ENCODE peak calls at places on chromosomes 16 and 17, in seven cellular contexts. D is IMR-90, U is skeletal muscle cell, J is mesendoderm, F is SK-N-MC, T is GM12878, S is thoracic aorta. O is an unnamed sample.
A peak's percentile ranks its signal among the peaks of the same experiment; 100 is the strongest.

GRCh38 chr17:19009970-19010369 is 5.4 kb upstream of the FAM83G start:
- DNase-seq in D (no peak), U (no peak), J (no peak), F (no peak), T (no peak), S (no peak), O (no peak)

GRCh38 chr17:59618894-59619312 is 792 bp upstream of the CLTC start:
- DNase-seq in D (peak; percentile 94), U (peak; percentile 89), J (no peak), F (no peak), T (no peak), S (peak; percentile 80), O (peak; percentile 93)

GRCh38 chr16:13913374-13914292 is 6.3 kb upstream of the ERCC4 start:
- DNase-seq in D (no peak), U (no peak), J (no peak), F (no peak), T (no peak), S (no peak), O (no peak)

GRCh38 chr17:77264617-77265230 is 124.0 kb downstream of the SEC14L1 start:
- DNase-seq in D (no peak), U (no peak), J (no peak), F (no peak), T (no peak), S (no peak), O (no peak)

GRCh38 chr16:20315764-20316163 is 11.5 kb downstream of the GP2 start:
- DNase-seq in D (no peak), U (no peak), J (no peak), F (no peak), T (no peak), S (no peak), O (no peak)

GRCh38 chr17:29062215-29062614 is 19.3 kb downstream of the PIPOX start:
- DNase-seq in D (no peak), U (no peak), J (no peak), F (no peak), T (no peak), S (no peak), O (no peak)

GRCh38 chr17:55769625-55770000 is 18.8 kb downstream of the PCTP start:
- DNase-seq in D (peak; percentile 87), U (peak; percentile 82), J (no peak), F (no peak), T (no peak), S (no peak), O (no peak)

GRCh38 chr16:88342491-88342890 is 40.3 kb upstream of the ZNF469 start:
- DNase-seq in D (no peak), U (no peak), J (no peak), F (no peak), T (no peak), S (no peak), O (no peak)

GRCh38 chr16:46793841-46794240 is 37.1 kb downstream of the C16orf87 start:
- DNase-seq in D (no peak), U (no peak), J (no peak), F (no peak), T (no peak), S (no peak), O (no peak)

GRCh38 chr16:35195173-35195863 is 1735.9 kb downstream of the TP53TG3F start:
- DNase-seq in D (no peak), U (no peak), J (no peak), F (no peak), T (no peak), S (no peak), O (no peak)

GRCh38 chr16:4767872-4768548 is 1.0 kb upstream of the ZNF500 start:
- DNase-seq in D (peak; percentile 13), U (no peak), J (no peak), F (no peak), T (peak; percentile 20), S (no peak), O (peak; percentile 30)

GRCh38 chr16:4766875-4767628 is at the start of gene ZNF500:
- DNase-seq in D (peak; percentile 95), U (peak; percentile 84), J (peak; percentile 98), F (peak; percentile 75), T (peak; percentile 84), S (peak; percentile 91), O (peak; percentile 98)

GRCh38 chr16:4763791-4764190 is 3.2 kb downstream of the ZNF500 start:
- DNase-seq in D (no peak), U (no peak), J (no peak), F (no peak), T (no peak), S (no peak), O (no peak)

GRCh38 chr16:4768549-4769305 is 1.8 kb upstream of the ZNF500 start:
- DNase-seq in D (peak; percentile 92), U (peak; percentile 74), J (peak; percentile 98), F (peak; percentile 76), T (peak; percentile 76), S (peak; percentile 86), O (peak; percentile 98)

GRCh38 chr16:4765511-4766474 is 1.2 kb downstream of the ZNF500 start:
- DNase-seq in D (no peak), U (no peak), J (no peak), F (no peak), T (no peak), S (no peak), O (no peak)
- H3K4me3 ChIP-seq in D (peak overlapping the region; percentile 88), U (peak overlapping the region; percentile 78), J (no peak overlapping the region), F (peak overlapping the region; percentile 95), T (peak overlapping the region; percentile 91), S (peak overlapping the region; percentile 99), O (peak overlapping the region; percentile 69)

GRCh38 chr16:2044541-2044940 is 3.1 kb downstream of the NTHL1 start:
- DNase-seq in D (no peak), U (no peak), J (no peak), F (no peak), T (no peak), S (no peak), O (no peak)
- H3K4me3 ChIP-seq in D (no peak overlapping the region), U (no peak overlapping the region), J (no peak overlapping the region), F (no peak overlapping the region), T (no peak overlapping the region), S (no peak overlapping the region), O (no peak overlapping the region)

GRCh38 chr17:50863221-50863843 is 2.8 kb downstream of the TOB1 start:
- DNase-seq in D (no peak), U (no peak), J (peak; percentile 70), F (no peak), T (no peak), S (no peak), O (no peak)
- H3K4me3 ChIP-seq in D (no peak overlapping the region), U (peak overlapping the region; percentile 7), J (no peak overlapping the region), F (no peak overlapping the region), T (no peak overlapping the region), S (peak overlapping the region; percentile 88), O (peak overlapping the region; percentile 87)

DNA sequence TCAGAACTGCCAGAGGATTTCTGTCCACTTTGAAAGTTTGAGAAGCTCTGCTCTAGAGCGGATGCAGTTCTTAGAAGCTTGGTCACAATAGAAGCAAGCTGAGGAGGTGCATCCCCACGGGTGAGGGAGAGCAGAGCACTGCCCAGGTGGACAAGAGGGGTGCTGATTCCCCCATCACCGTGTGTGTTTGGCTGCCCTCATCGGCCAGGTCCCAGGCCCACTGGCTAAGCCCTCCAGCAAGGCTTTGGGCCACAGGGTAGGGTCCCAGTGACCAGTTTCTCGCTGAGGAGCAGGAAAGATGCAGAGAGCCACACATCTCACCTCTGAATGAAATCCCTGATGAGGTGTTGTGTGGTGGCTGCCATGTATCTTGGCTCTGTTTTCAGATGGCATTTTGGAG is 26.9 kb downstream of the NMT1 start:
- DNase-seq in D (no peak), U (no peak), J (no peak), F (no peak), T (no peak), S (no peak), O (no peak)
- H3K4me3 ChIP-seq in D (no peak overlapping the region), U (no peak overlapping the region), J (no peak overlapping the region), F (no peak overlapping the region), T (no peak overlapping the region), S (no peak overlapping the region), O (no peak overlapping the region)

GRCh38 chr16:31200821-31201510 is 1.6 kb downstream of the PYCARD start:
- DNase-seq in D (no peak), U (no peak), J (peak; percentile 70), F (no peak), T (no peak), S (no peak), O (no peak)
- H3K4me3 ChIP-seq in D (no peak overlapping the region), U (no peak overlapping the region), J (no peak overlapping the region), F (no peak overlapping the region), T (peak overlapping the region; percentile 86), S (peak overlapping the region; percentile 74), O (no peak overlapping the region)

GRCh38 chr16:12392585-12393089 is 411.1 kb downstream of the CPPED1 start:
- DNase-seq in D (no peak), U (no peak), J (no peak), F (no peak), T (no peak), S (no peak), O (no peak)

GRCh38 chr16:12395266-12395665 is 408.4 kb downstream of the CPPED1 start:
- DNase-seq in D (peak; percentile 59), U (no peak), J (no peak), F (no peak), T (no peak), S (no peak), O (no peak)

GRCh38 chr16:12391974-12392373 is 411.7 kb downstream of the CPPED1 start:
- DNase-seq in D (no peak), U (no peak), J (no peak), F (no peak), T (no peak), S (no peak), O (no peak)

GRCh38 chr16:12390644-12391043 is 413.0 kb downstream of the CPPED1 start:
- DNase-seq in D (peak; percentile 64), U (no peak), J (no peak), F (no peak), T (no peak), S (no peak), O (no peak)

DNA sequence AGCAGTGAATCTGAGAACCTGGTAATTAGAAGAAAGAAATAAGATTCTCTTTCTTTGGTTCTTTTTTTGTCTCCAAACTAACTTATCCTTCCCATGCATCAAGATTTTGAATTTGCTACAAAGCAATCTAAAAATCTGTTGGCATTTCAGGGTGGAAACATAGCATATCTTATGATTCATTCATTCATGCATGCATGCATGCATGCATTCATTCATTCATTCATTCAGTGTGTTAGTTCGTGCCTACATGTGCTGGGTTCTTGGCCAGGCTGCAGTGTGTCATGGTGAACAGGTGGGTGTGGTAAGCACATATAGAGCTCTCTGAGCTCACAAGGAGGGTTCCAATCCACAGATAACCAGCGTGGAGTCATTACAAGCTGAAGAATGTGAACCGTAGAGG is 410.5 kb downstream of the CPPED1 start:
- DNase-seq in D (no peak), U (no peak), J (no peak), F (no peak), T (no peak), S (no peak), O (no peak)
- H3K4me3 ChIP-seq in D (no peak overlapping the region), U (no peak overlapping the region), J (no peak overlapping the region), F (no peak overlapping the region), T (no peak overlapping the region), S (no peak overlapping the region), O (no peak overlapping the region)

GRCh38 chr17:694239-694638 is 20.4 kb downstream of the VPS53 start:
- DNase-seq in D (peak; percentile 99), U (peak; percentile 79), J (peak; percentile 18), F (no peak), T (no peak), S (no peak), O (no peak)
- H3K4me3 ChIP-seq in D (no peak overlapping the region), U (peak overlapping the region; percentile 1), J (no peak overlapping the region), F (no peak overlapping the region), T (no peak overlapping the region), S (no peak overlapping the region), O (no peak overlapping the region)